ENCODE peak calls at places on chromosomes 13 and 19, in six cellular contexts. F is breast epithelium, D is right lobe of liver, X is brain microvascular endothelial cell, E is dorsolateral prefrontal cortex, Y is neural progenitor cell. M is an unnamed sample.

GRCh38 chr13:32586022-32586900 is at the start of gene PDS5B:
- DNase-seq in D (peak), E (peak), F (peak), X (peak), Y (peak), M (peak)

GRCh38 chr19:37817180-37817911 is 38.0 kb upstream of the ZNF573 start:
- DNase-seq in D (peak), E (peak), F (peak), X (peak), Y (peak), M (no peak)

GRCh38 chr19:12786149-12786870 is 5.0 kb upstream of the JUNB start:
- DNase-seq in F (peak), X (no peak), E (no peak), D (peak), Y (no peak), M (no peak)

GRCh38 chr13:99740261-99740979 is 231.1 kb downstream of the ZIC5 start:
- DNase-seq in D (no peak), Y (no peak), E (no peak), X (no peak), F (no peak), M (no peak)

GRCh38 chr13:25489238-25489637 is 117.5 kb downstream of the ATP8A2 start:
- DNase-seq in D (no peak), F (no peak), Y (peak), E (peak), X (no peak), M (no peak)

GRCh38 chr19:23440207-23440606 is 44.9 kb upstream of the ZNF91 start:
- DNase-seq in F (no peak), D (no peak), Y (no peak), X (no peak), E (no peak), M (no peak)

GRCh38 chr13:107669356-107669755 is 546.0 kb downstream of the LIG4 start:
- DNase-seq in F (no peak), Y (no peak), D (no peak), E (no peak), X (no peak), M (no peak)

GRCh38 chr19:51739466-51740213 is 12.0 kb downstream of the FPR1 start:
- DNase-seq in E (no peak), X (no peak), D (no peak), F (no peak), Y (no peak), M (no peak)

GRCh38 chr13:50015750-50016149 is 506 bp downstream of the KCNRG start:
- DNase-seq in D (no peak), E (no peak), F (no peak), Y (no peak), X (no peak), M (no peak)

GRCh38 chr19:49069026-49069425 is 3.5 kb downstream of the KCNA7 start:
- DNase-seq in D (no peak), X (no peak), F (no peak), E (no peak), Y (no peak), M (no peak)

GRCh38 chr19:1616396-1616795 is 11.1 kb upstream of the UQCR11 start:
- DNase-seq in Y (no peak), X (no peak), F (no peak), D (no peak), E (no peak), M (no peak)

GRCh38 chr19:43622956-43623355 is 3.5 kb upstream of the ZNF428 start:
- DNase-seq in D (no peak), Y (no peak), E (no peak), X (no peak), F (no peak), M (no peak)

GRCh38 chr13:83815598-83815997 is 66.7 kb downstream of the SLITRK1 start:
- DNase-seq in X (no peak), F (no peak), Y (peak), E (no peak), D (no peak), M (no peak)

GRCh38 chr13:74575729-74576125 is 441.5 kb upstream of the KLF12 start:
- DNase-seq in D (peak), X (peak), E (peak), F (no peak), Y (peak), M (no peak)

GRCh38 chr19:12953456-12954149 is 3.4 kb downstream of the GADD45GIP1 start:
- DNase-seq in F (no peak), X (no peak), Y (no peak), E (no peak), D (no peak), M (no peak)

GRCh38 chr19:47110521-47111080 is 3.0 kb downstream of the ZC3H4 start:
- DNase-seq in F (no peak), X (no peak), E (no peak), Y (peak), D (no peak), M (no peak)

GRCh38 chr13:27583645-27584044 is 36.7 kb downstream of the LNX2 start:
- DNase-seq in Y (no peak), F (no peak), X (peak), E (no peak), D (no peak), M (no peak)

GRCh38 chr19:18848860-18849661 is 17.3 kb downstream of the UPF1 start:
- DNase-seq in X (peak), Y (no peak), E (peak), F (peak), D (peak), M (no peak)

GRCh38 chr19:19371056-19371455 is 34.4 kb upstream of the GATAD2A start:
- DNase-seq in X (no peak), D (no peak), F (no peak), Y (no peak), E (no peak), M (no peak)

GRCh38 chr19:42635233-42635539 is 40.5 kb upstream of the CEACAM8 start:
- DNase-seq in E (no peak), Y (no peak), F (no peak), D (no peak), X (no peak), M (no peak)

GRCh38 chr19:40754611-40755247 is 3.7 kb downstream of the SNRPA start:
- DNase-seq in F (no peak), Y (no peak), D (peak), X (no peak), E (no peak), M (no peak)

GRCh38 chr19:54444737-54445136 is 4.3 kb upstream of the LENG8 start:
- DNase-seq in Y (no peak), X (no peak), E (no peak), D (no peak), F (no peak), M (no peak)

GRCh38 chr19:35247526-35248309 is 1.1 kb upstream of the LSR start:
- DNase-seq in Y (peak), F (peak), E (no peak), D (peak), X (no peak), M (peak)

GRCh38 chr19:56905616-56906015 is 65.1 kb upstream of the PEG3 start:
- DNase-seq in F (no peak), X (no peak), E (no peak), Y (no peak), D (no peak), M (no peak)

GRCh38 chr13:41561179-41561578 is 103.8 kb downstream of the RGCC start:
- DNase-seq in X (no peak), D (no peak), F (no peak), E (no peak), Y (no peak), M (no peak)

GRCh38 chr13:32838985-32839384 is 177.2 kb upstream of the KL start:
- DNase-seq in D (no peak), F (peak), Y (no peak), X (peak), E (no peak), M (no peak)

GRCh38 chr13:46352810-46353209 is 34.2 kb downstream of the RUBCNL start:
- DNase-seq in F (no peak), E (no peak), X (no peak), D (no peak), Y (no peak), M (no peak)

GRCh38 chr13:31441804-31442487 is 242.2 kb downstream of the B3GLCT start:
- DNase-seq in E (no peak), Y (no peak), D (no peak), F (no peak), X (no peak), M (no peak)

GRCh38 chr19:6065685-6066365 is 44.5 kb downstream of the RFX2 start:
- DNase-seq in Y (no peak), F (no peak), D (peak), E (no peak), X (no peak), M (no peak)

GRCh38 chr19:4061683-4062575 is 4.8 kb downstream of the ZBTB7A start:
- DNase-seq in E (peak), F (peak), X (no peak), Y (no peak), D (peak), M (peak)

GRCh38 chr19:41746593-41747227 is 8.6 kb upstream of the CEACAM6 start:
- DNase-seq in F (no peak), D (no peak), Y (peak), X (peak), E (peak), M (no peak)

GRCh38 chr13:38656699-38657098 is 30.2 kb upstream of the FREM2 start:
- DNase-seq in F (no peak), Y (no peak), X (no peak), D (peak), E (no peak), M (no peak)

GRCh38 chr13:52348081-52348480 is 57.9 kb downstream of the THSD1 start:
- DNase-seq in D (no peak), Y (no peak), X (peak), E (no peak), F (peak), M (no peak)

GRCh38 chr13:52345631-52346251 is 60.2 kb downstream of the THSD1 start:
- DNase-seq in E (no peak), Y (no peak), D (no peak), X (no peak), F (no peak), M (no peak)

GRCh38 chr13:52348983-52349780 is 56.8 kb downstream of the THSD1 start:
- DNase-seq in F (no peak), D (no peak), E (no peak), X (peak), Y (no peak), M (no peak)

GRCh38 chr13:52345048-52345447 is 60.9 kb downstream of the THSD1 start:
- DNase-seq in F (no peak), Y (no peak), E (no peak), X (peak), D (no peak), M (no peak)

GRCh38 chr13:52344108-52344507 is 61.9 kb downstream of the THSD1 start:
- DNase-seq in Y (no peak), D (no peak), E (no peak), F (no peak), X (no peak), M (no peak)
- H3K27ac ChIP-seq in Y (no peak), D (no peak), E (no peak), F (peak), X (no peak), M (no peak)

GRCh38 chr13:40452038-40452666 is 214.3 kb downstream of the FOXO1 start:
- DNase-seq in X (no peak), F (no peak), E (no peak), Y (no peak), D (no peak), M (no peak)

GRCh38 chr13:40445557-40445990 is 220.9 kb downstream of the FOXO1 start:
- DNase-seq in X (peak), F (no peak), D (no peak), Y (no peak), E (no peak), M (no peak)

GRCh38 chr13:40446365-40446764 is 220.1 kb downstream of the FOXO1 start:
- DNase-seq in Y (no peak), E (no peak), X (no peak), F (no peak), D (no peak), M (no peak)

GRCh38 chr13:40444241-40444640 is 222.2 kb downstream of the FOXO1 start:
- DNase-seq in Y (no peak), F (no peak), E (no peak), D (no peak), X (no peak), M (no peak)

GRCh38 chr13:40447857-40448256 is 218.6 kb downstream of the FOXO1 start:
- DNase-seq in F (no peak), X (no peak), Y (no peak), E (no peak), D (no peak), M (no peak)
- H3K27ac ChIP-seq in F (no peak), X (no peak), Y (no peak), E (no peak), D (no peak), M (no peak)

GRCh38 chr19:17797397-17798201 is 2.7 kb downstream of the B3GNT3 start:
- DNase-seq in F (no peak), D (peak), Y (peak), E (no peak), X (no peak), M (no peak)
- H3K27ac ChIP-seq in F (peak), D (peak), Y (no peak), E (no peak), X (no peak), M (no peak)

GRCh38 chr13:113998781-113999617 is 25.1 kb upstream of the C13orf46 start:
- DNase-seq in D (no peak), F (no peak), X (no peak), E (no peak), Y (no peak), M (no peak)

GRCh38 chr13:113996081-113996911 is 22.4 kb upstream of the C13orf46 start:
- DNase-seq in D (no peak), F (no peak), Y (no peak), E (no peak), X (no peak), M (no peak)

GRCh38 chr13:113995051-113995601 is 21.2 kb upstream of the C13orf46 start:
- DNase-seq in E (no peak), D (no peak), Y (no peak), F (no peak), X (no peak), M (no peak)

GRCh38 chr13:113997845-113998751 is 24.2 kb upstream of the C13orf46 start:
- DNase-seq in E (no peak), Y (no peak), F (no peak), D (no peak), X (peak), M (no peak)

DNA sequence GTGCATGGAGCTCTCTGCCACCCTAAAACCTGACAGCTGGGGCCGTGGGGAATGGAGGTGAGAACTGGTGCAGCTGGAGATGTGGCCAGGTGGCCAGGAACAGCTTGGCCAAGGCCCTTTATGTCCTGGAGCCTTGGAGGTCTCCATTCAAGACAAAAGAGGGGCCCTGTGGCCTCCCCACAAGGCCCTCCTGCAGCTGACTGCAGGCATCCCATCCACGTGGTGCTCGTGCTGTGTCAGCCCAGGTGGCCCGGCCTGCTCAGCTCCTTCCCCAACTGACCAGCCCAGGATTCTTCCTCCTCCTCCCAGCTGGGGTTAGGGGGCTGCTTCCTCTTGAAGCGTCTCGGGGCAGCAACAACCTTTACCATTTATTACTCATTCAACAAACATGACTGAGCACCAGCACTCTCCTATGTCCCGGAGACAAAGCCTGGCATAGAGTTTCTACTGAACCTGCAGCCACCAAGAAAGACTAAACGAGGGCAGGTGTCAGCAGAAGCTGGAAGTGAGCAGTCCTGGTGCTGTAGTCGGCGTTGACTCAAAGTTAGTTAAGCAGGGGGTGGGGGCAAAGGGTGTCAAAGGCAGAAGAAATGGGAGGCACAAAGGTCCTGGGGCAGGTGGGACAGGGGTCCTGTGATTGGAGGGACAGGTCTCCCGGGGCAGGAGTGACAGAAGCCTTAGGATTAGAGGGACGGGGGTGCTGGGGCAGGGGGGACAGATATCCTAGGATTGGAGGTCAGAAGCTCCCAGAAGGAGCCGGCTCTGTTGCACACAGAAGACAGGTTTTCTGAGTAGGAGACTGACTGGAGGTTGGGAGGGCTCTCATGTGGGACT is 23.3 kb upstream of the C13orf46 start:
- DNase-seq in D (no peak), F (no peak), X (no peak), Y (no peak), E (no peak), M (no peak)
- H3K27ac ChIP-seq in D (no peak), F (no peak), X (no peak), Y (no peak), E (no peak), M (no peak)

M was measured in vagina.